ENCODE peak calls at places on chromosome 12, in seven cellular contexts. E is lower lobe of right lung; U is Calu3; R is lower leg skin; K is GM19239; Q is activated CD4-positive, alpha-beta T cell treated with anti-CD3 and anti-CD28 coated beads, Interleukin-2, amount 50 U/mL, for 1 hour; A is activated T-helper 1 cell treated with anti-CD3 and anti-CD28 coated beads, Interleukin-2, amount 50 U/mL, for 16 hours. Z is an unnamed sample.

GRCh38 chr12:3005736-3006135 is 46.5 kb downstream of the TEAD4 start:
- DNase-seq in E (no peak), U (no peak), R (no peak), K (no peak), Q (no peak), A (no peak), Z (no peak)

GRCh38 chr12:10636611-10637010 is 23.2 kb upstream of the MAGOHB start:
- DNase-seq in E (no peak), U (peak), R (no peak), K (no peak), Q (no peak), A (no peak), Z (no peak)

GRCh38 chr12:95336387-95337067 is 118.9 kb downstream of the VEZT start:
- DNase-seq in E (peak), U (peak), R (no peak), K (no peak), Q (no peak), A (no peak), Z (peak)

GRCh38 chr12:41407240-41407799 is 219.2 kb downstream of the PDZRN4 start:
- DNase-seq in E (no peak), U (no peak), R (no peak), K (no peak), Q (no peak), A (no peak), Z (peak)

GRCh38 chr12:22355011-22355580 is 20.6 kb upstream of the ST8SIA1 start:
- DNase-seq in E (no peak), U (no peak), R (no peak), K (no peak), Q (no peak), A (no peak), Z (no peak)

GRCh38 chr12:110079477-110080400 is 31.4 kb upstream of the C12orf76 start:
- DNase-seq in E (peak), U (peak), R (no peak), K (peak), Q (peak), A (peak), Z (peak)

GRCh38 chr12:49777800-49778748 is 36.7 kb downstream of the TMBIM6 start:
- DNase-seq in E (peak), U (peak), R (no peak), K (peak), Q (peak), A (peak), Z (peak)

GRCh38 chr12:108854453-108855283 is 2.7 kb downstream of the SSH1 start:
- DNase-seq in E (no peak), U (peak), R (no peak), K (no peak), Q (no peak), A (no peak), Z (peak)

GRCh38 chr12:116525418-116526001 is 33.7 kb upstream of the MAP1LC3B2 start:
- DNase-seq in E (no peak), U (peak), R (peak), K (no peak), Q (no peak), A (no peak), Z (no peak)

GRCh38 chr12:113241191-113242017 is 20.1 kb downstream of the TPCN1 start:
- DNase-seq in E (no peak), U (peak), R (peak), K (no peak), Q (no peak), A (no peak), Z (no peak)

GRCh38 chr12:93530358-93530757 is 42.1 kb upstream of the SOCS2 start:
- DNase-seq in E (no peak), U (no peak), R (no peak), K (no peak), Q (no peak), A (no peak), Z (no peak)

GRCh38 chr12:43273467-43273866 is 278.5 kb downstream of the ADAMTS20 start:
- DNase-seq in E (no peak), U (no peak), R (no peak), K (no peak), Q (no peak), A (no peak), Z (no peak)

GRCh38 chr12:64461634-64462414 is 9.9 kb downstream of the TBK1 start:
- DNase-seq in E (no peak), U (no peak), R (no peak), K (no peak), Q (no peak), A (no peak), Z (peak)

GRCh38 chr12:123075591-123076171 is 75.2 kb downstream of the PITPNM2 start:
- DNase-seq in E (peak), U (no peak), R (no peak), K (peak), Q (peak), A (peak), Z (no peak)

GRCh38 chr12:108156717-108157116 is 27.6 kb downstream of the WSCD2 start:
- DNase-seq in E (no peak), U (no peak), R (no peak), K (no peak), Q (no peak), A (no peak), Z (no peak)

GRCh38 chr12:105935981-105936380 is 202.8 kb downstream of the NUAK1 start:
- DNase-seq in E (no peak), U (no peak), R (no peak), K (no peak), Q (no peak), A (no peak), Z (no peak)

GRCh38 chr12:87336814-87337336 is 692.3 kb downstream of the C12orf50 start:
- DNase-seq in E (no peak), U (no peak), R (no peak), K (no peak), Q (no peak), A (no peak), Z (no peak)

GRCh38 chr12:104888456-104888855 is 69.6 kb downstream of the SLC41A2 start:
- DNase-seq in E (no peak), U (no peak), R (no peak), K (no peak), Q (no peak), A (no peak), Z (no peak)

GRCh38 chr12:75553865-75554555 is 42.6 kb upstream of the KRR1 start:
- DNase-seq in E (no peak), U (no peak), R (no peak), K (no peak), Q (no peak), A (no peak), Z (no peak)

GRCh38 chr12:21476949-21477348 is 24.5 kb downstream of the RECQL start:
- DNase-seq in E (no peak), U (no peak), R (no peak), K (no peak), Q (no peak), A (no peak), Z (no peak)